ENCODE peak calls at places on chromosomes 12 and 14, in ten cellular contexts. S is ovary, U is esophagus squamous epithelium, O is heart left ventricle, V is spleen, J is transverse colon, N is tibial nerve, B is breast epithelium, L is body of pancreas, M is A549. D is an unnamed sample.

GRCh38 chr14:92575773-92576303 is 62.3 kb downstream of the RIN3 start:
- DNase-seq in J (no peak), V (peak; percentile 52), O (no peak), B (no peak), N (no peak), U (no peak), L (no peak), M (no peak), S (no peak), D (no peak)

GRCh38 chr12:120101617-120102016 is 14.9 kb downstream of the RAB35 start:
- DNase-seq in B (no peak), V (no peak), J (no peak), S (no peak), L (no peak), O (peak; percentile 42), N (no peak), U (no peak), M (no peak), D (no peak)

GRCh38 chr14:81940636-81941035 is 407.0 kb upstream of the SEL1L start:
- DNase-seq in U (no peak), M (no peak), J (no peak), O (no peak), B (no peak), V (no peak), S (no peak), N (no peak), L (no peak), D (no peak)

GRCh38 chr12:67598598-67598997 is 49.9 kb upstream of the DYRK2 start:
- DNase-seq in B (no peak), O (no peak), M (no peak), L (no peak), N (no peak), V (no peak), U (no peak), J (no peak), S (no peak), D (no peak)

GRCh38 chr12:32736445-32736844 is 19.3 kb downstream of the YARS2 start:
- DNase-seq in L (no peak), N (no peak), S (no peak), V (no peak), U (no peak), M (no peak), J (no peak), B (no peak), O (no peak), D (no peak)

GRCh38 chr12:24483732-24484131 is 465.2 kb downstream of the BCAT1 start:
- DNase-seq in O (no peak), M (no peak), V (no peak), L (no peak), B (no peak), S (no peak), N (no peak), J (no peak), U (no peak), D (no peak)

GRCh38 chr12:22313276-22313995 is 21.1 kb downstream of the ST8SIA1 start:
- DNase-seq in S (no peak), B (no peak), O (no peak), N (no peak), M (no peak), V (no peak), U (no peak), L (no peak), J (no peak), D (no peak)

GRCh38 chr14:92584221-92584620 is 70.6 kb downstream of the RIN3 start:
- DNase-seq in V (peak; percentile 47), J (no peak), L (no peak), S (no peak), B (no peak), U (no peak), O (no peak), M (no peak), N (no peak), D (no peak)

GRCh38 chr14:58430156-58430555 is 2.6 kb downstream of the KIAA0586 start:
- DNase-seq in M (no peak), U (no peak), L (no peak), V (no peak), S (no peak), O (no peak), B (no peak), N (no peak), J (no peak), D (no peak)

GRCh38 chr12:92363295-92364146 is 217.9 kb upstream of the BTG1 start:
- DNase-seq in L (no peak), U (no peak), S (peak; percentile 30), M (no peak), N (peak; percentile 35), B (no peak), O (peak; percentile 66), V (peak; percentile 81), J (peak; percentile 50), D (no peak)

GRCh38 chr12:104951759-104952509 is 6.2 kb downstream of the SLC41A2 start:
- DNase-seq in J (no peak), M (no peak), V (no peak), U (no peak), O (no peak), N (no peak), B (no peak), L (no peak), S (no peak), D (no peak)

GRCh38 chr14:81211844-81212243 is 8.9 kb downstream of the GTF2A1 start:
- DNase-seq in S (no peak), U (no peak), N (peak; percentile 18), O (no peak), V (no peak), L (peak; percentile 29), M (no peak), J (no peak), B (no peak), D (no peak)

GRCh38 chr14:103227076-103227475 is 103.8 kb downstream of the TNFAIP2 start:
- DNase-seq in U (no peak), B (no peak), V (no peak), O (peak; percentile 51), L (no peak), S (no peak), M (no peak), N (no peak), J (no peak), D (no peak)

GRCh38 chr12:28191018-28191595 is 851 bp downstream of the CCDC91 start:
- DNase-seq in M (peak; percentile 22), U (no peak), V (no peak), B (no peak), J (peak; percentile 8), N (no peak), S (no peak), L (no peak), O (no peak), D (peak; percentile 40)
- TF ChIP-seq POLR2A in M (no peak), U (no peak), V (no peak), B (peak; percentile 65), J (no peak), N (no peak), S (no peak), L (no peak), O (no peak), D (no peak)

GRCh38 chr12:38427442-38427841 is 110.9 kb downstream of the ALG10B start:
- DNase-seq in N (no peak), V (no peak), B (no peak), J (no peak), M (no peak), L (no peak), S (no peak), O (no peak), U (no peak), D (no peak)
- TF ChIP-seq POLR2A in N (no peak), V (no peak), B (no peak), J (no peak), M (no peak), L (no peak), S (no peak), O (no peak), U (no peak), D (no peak)

GRCh38 chr14:23177181-23177580 is 6.3 kb downstream of the SLC7A8 start:
- DNase-seq in B (no peak), O (no peak), M (no peak), S (no peak), J (peak; percentile 30), N (no peak), L (peak; percentile 48), U (no peak), V (no peak), D (no peak)
- TF ChIP-seq POLR2A in B (no peak), O (no peak), M (no peak), S (no peak), J (no peak), N (no peak), L (no peak), U (no peak), V (no peak), D (no peak)

GRCh38 chr12:10069099-10069498 is 29.7 kb downstream of the CLEC1A start:
- DNase-seq in M (no peak), V (no peak), S (no peak), L (no peak), O (no peak), J (no peak), N (no peak), B (no peak), U (no peak), D (no peak)
- TF ChIP-seq POLR2A in M (no peak), V (no peak), S (no peak), L (no peak), O (no peak), J (no peak), N (no peak), B (no peak), U (no peak), D (no peak)

GRCh38 chr12:9064201-9064814 is 51.4 kb downstream of the A2M start:
- DNase-seq in M (peak; percentile 57), U (no peak), J (peak; percentile 67), B (peak; percentile 68), L (peak; percentile 81), V (peak; percentile 87), N (peak; percentile 55), S (peak; percentile 67), O (peak; percentile 81), D (no peak)
- TF ChIP-seq POLR2A in M (peak; percentile 79), U (peak; percentile 44), J (no peak), B (no peak), L (peak; percentile 69), V (no peak), N (no peak), S (peak; percentile 31), O (peak; percentile 34), D (no peak)

GRCh38 chr14:74955229-74955999 is at the start of gene PGF:
- DNase-seq in U (no peak), S (peak; percentile 65), J (peak; percentile 77), M (peak; percentile 50), N (peak; percentile 56), B (no peak), V (peak; percentile 89), O (peak; percentile 88), L (peak; percentile 76), D (no peak)
- TF ChIP-seq POLR2A in U (peak; percentile 65), S (no peak), J (peak; percentile 52), M (peak; percentile 64), N (peak; percentile 31), B (no peak), V (no peak), O (peak; percentile 94), L (peak; percentile 14), D (peak; percentile 89)

GRCh38 chr12:93570552-93571359 is 1.7 kb upstream of the SOCS2 start:
- DNase-seq in U (peak; percentile 62), S (peak; percentile 94), V (peak; percentile 94), O (peak; percentile 97), J (peak; percentile 96), B (peak; percentile 89), N (peak; percentile 89), L (peak; percentile 90), M (peak; percentile 88), D (peak; percentile 81)
- TF ChIP-seq POLR2A in U (peak; percentile 56), S (peak; percentile 42), V (no peak), O (peak; percentile 79), J (peak; percentile 69), B (no peak), N (no peak), L (peak; percentile 51), M (peak; percentile 31), D (peak; percentile 45)

D was measured in H54.